ENCODE peak calls at places on chromosomes 4 and X, in four cellular contexts. R, Q, M and G are unnamed samples.

GRCh38 chr4:173934201-173934600 is 349.3 kb downstream of the FBXO8 start:
- DNase-seq in R (no peak), Q (no peak), M (no peak), G (no peak)

GRCh38 chr4:137125011-137125410 is 407.3 kb downstream of the PCDH18 start:
- DNase-seq in R (peak), Q (no peak), M (no peak), G (no peak)

GRCh38 chr4:142595222-142595871 is 250.8 kb downstream of the INPP4B start:
- DNase-seq in R (no peak), Q (no peak), M (no peak), G (no peak)

GRCh38 chr4:95362066-95362465 is 186.7 kb downstream of the UNC5C start:
- DNase-seq in R (no peak), Q (no peak), M (no peak), G (no peak)

GRCh38 chrX:104854188-104854587 is 288.2 kb downstream of the IL1RAPL2 start:
- DNase-seq in R (no peak), Q (no peak), M (no peak), G (no peak)

GRCh38 chr4:56628592-56628991 is 52.5 kb downstream of the HOPX start:
- DNase-seq in R (no peak), Q (no peak), M (no peak), G (no peak)

GRCh38 chr4:101857176-101857575 is 66.6 kb downstream of the BANK1 start:
- DNase-seq in R (no peak), Q (no peak), M (no peak), G (no peak)

GRCh38 chr4:6749340-6750171 is 33.0 kb upstream of the KIAA0232 start:
- DNase-seq in R (peak), Q (no peak), M (peak), G (no peak)

GRCh38 chr4:1980561-1981041 is 28.2 kb downstream of the NELFA start:
- DNase-seq in R (no peak), Q (no peak), M (peak), G (no peak)

GRCh38 chrX:40478457-40479065 is 102.2 kb upstream of the ATP6AP2 start:
- DNase-seq in R (no peak), Q (no peak), M (no peak), G (no peak)

GRCh38 chrX:13506574-13506973 is 62.8 kb upstream of the EGFL6 start:
- DNase-seq in R (peak), Q (peak), M (no peak), G (peak)

GRCh38 chr4:59597536-59598232 is 1602.4 kb upstream of the ADGRL3 start:
- DNase-seq in R (no peak), Q (peak), M (no peak), G (no peak)

GRCh38 chr4:179880756-179881155 is 2362.4 kb upstream of the TENM3 start:
- DNase-seq in R (peak), Q (no peak), M (no peak), G (no peak)
- H3K27ac ChIP-seq in R (no peak), Q (no peak), M (no peak), G (no peak)

GRCh38 chrX:10157545-10157944 is 770 bp downstream of the CLCN4 start:
- DNase-seq in R (peak), Q (no peak), M (no peak), G (no peak)
- H3K27ac ChIP-seq in R (no peak), Q (peak), M (peak), G (no peak)

DNA sequence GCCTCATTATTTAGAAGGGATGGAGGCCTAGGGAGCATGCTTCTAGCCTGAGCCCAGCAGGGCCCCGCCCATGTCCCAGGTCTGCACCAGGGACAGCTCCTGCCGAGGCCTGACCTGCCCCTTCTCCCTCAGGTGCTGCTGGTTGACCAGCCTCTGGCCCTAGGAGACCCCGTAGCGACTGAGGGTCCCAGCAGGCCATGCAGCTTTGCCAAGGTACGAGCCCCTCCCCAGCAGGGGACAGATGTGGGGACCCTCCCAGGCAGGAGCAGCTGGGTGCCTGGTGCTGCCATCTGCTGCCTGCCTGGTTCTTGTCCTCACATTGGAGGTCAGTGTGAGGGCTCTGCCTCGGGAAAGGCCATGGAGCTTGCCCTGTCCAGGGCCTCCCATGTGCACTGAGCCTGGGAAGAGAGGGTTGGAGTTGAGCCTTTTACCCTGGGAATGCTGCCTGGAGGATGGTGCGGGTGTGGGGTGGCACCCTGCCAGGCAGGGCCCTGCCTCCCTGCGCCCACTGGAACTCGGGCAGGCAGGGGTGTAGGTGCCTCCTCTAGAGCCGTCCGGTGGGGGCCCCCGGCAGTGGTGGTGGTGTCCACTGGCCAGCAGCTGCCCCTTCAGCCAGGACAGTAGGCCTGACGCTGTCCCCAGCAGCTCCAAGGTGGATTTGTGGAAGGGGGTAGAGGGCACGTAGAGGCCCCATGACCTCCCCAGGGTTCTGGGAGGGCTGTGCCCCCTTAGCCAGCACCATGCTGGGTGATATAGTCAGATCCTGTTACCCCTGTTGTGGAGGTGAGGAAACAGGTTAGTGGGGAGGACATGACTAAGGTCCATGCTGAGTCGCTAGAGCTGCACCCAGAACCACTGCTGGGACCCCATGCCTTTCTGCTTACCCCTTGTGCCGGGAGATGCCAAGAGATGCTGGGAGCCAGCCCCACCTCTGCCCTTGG is 2.2 kb upstream of the MSANTD1 start:
- DNase-seq in R (no peak), Q (no peak), M (no peak), G (no peak)
- H3K27ac ChIP-seq in R (no peak), Q (no peak), M (no peak), G (no peak)

GRCh38 chrX:623599-624323 is 6.8 kb upstream of the SHOX start:
- DNase-seq in R (peak), Q (no peak), M (no peak), G (peak)
- H3K27ac ChIP-seq in R (no peak), Q (no peak), M (no peak), G (no peak)